ENCODE peak calls at places on chromosomes 1 and 21, in nine cellular contexts. Q, O, V, D, W, B, Z, U and F are unnamed samples.

GRCh38 chr1:226121587-226122400 is 59.3 kb downstream of the H3-3A start:
- DNase-seq in U (no peak), O (peak), Z (peak), Q (peak), V (no peak), D (no peak), W (no peak), B (no peak), F (no peak)

GRCh38 chr1:56676571-56677035 is 31.5 kb downstream of the PRKAA2 start:
- DNase-seq in O (no peak), U (peak), Q (peak), B (no peak), D (no peak), W (no peak), V (peak), Z (no peak), F (no peak)

GRCh38 chr1:85359874-85360708 is 83.7 kb upstream of the BCL10 start:
- DNase-seq in Z (no peak), O (no peak), U (no peak), B (no peak), D (no peak), W (no peak), Q (peak), V (no peak), F (no peak)

GRCh38 chr21:37915516-37915915 is 741 bp downstream of the KCNJ6 start:
- DNase-seq in Q (no peak), O (no peak), U (no peak), V (no peak), D (no peak), B (no peak), Z (no peak), W (no peak), F (no peak)

GRCh38 chr1:89953072-89953626 is 41.8 kb upstream of the ZNF326 start:
- DNase-seq in W (no peak), V (peak), O (no peak), Q (peak), D (peak), Z (no peak), U (peak), B (no peak), F (no peak)

GRCh38 chr1:55078470-55078869 is 39.1 kb downstream of the PCSK9 start:
- DNase-seq in Q (no peak), V (no peak), W (no peak), D (no peak), Z (no peak), U (no peak), B (no peak), O (no peak), F (no peak)

GRCh38 chr1:70855203-70855602 is 192.4 kb downstream of the PTGER3 start:
- DNase-seq in V (no peak), Q (no peak), B (no peak), Z (no peak), D (no peak), W (no peak), U (no peak), O (no peak), F (no peak)

GRCh38 chr1:206442101-206442500 is 28.2 kb upstream of the IKBKE start:
- DNase-seq in W (no peak), B (no peak), D (no peak), U (peak), V (no peak), Z (no peak), Q (peak), O (no peak), F (no peak)

GRCh38 chr1:21510113-21510493 is 880 bp downstream of the ALPL start:
- DNase-seq in Q (no peak), W (no peak), D (no peak), V (no peak), O (no peak), Z (no peak), B (no peak), U (no peak), F (no peak)

GRCh38 chr21:36125513-36126121 is 9.3 kb upstream of the CBR3 start:
- DNase-seq in Q (peak), Z (peak), D (no peak), W (no peak), V (no peak), O (peak), U (peak), B (no peak), F (no peak)

GRCh38 chr1:26290061-26290415 is 10.2 kb downstream of the SH3BGRL3 start:
- DNase-seq in O (no peak), B (no peak), Z (no peak), Q (no peak), V (no peak), W (no peak), D (no peak), U (no peak), F (no peak)

GRCh38 chr1:4676258-4676657 is 21.8 kb downstream of the AJAP1 start:
- DNase-seq in Q (no peak), Z (no peak), V (no peak), W (no peak), O (no peak), U (no peak), B (no peak), D (no peak), F (no peak)

GRCh38 chr1:6330410-6330827 is 63.1 kb downstream of the ACOT7 start:
- DNase-seq in V (peak), D (no peak), Z (peak), U (peak), Q (no peak), W (no peak), B (no peak), O (no peak), F (no peak)

GRCh38 chr1:5812295-5812694 is 179.9 kb downstream of the NPHP4 start:
- DNase-seq in V (no peak), U (no peak), B (no peak), Z (no peak), Q (no peak), W (no peak), O (no peak), D (no peak), F (no peak)

GRCh38 chr21:44579056-44579832 is 1.2 kb downstream of the KRTAP10-5 start:
- DNase-seq in Z (no peak), W (no peak), V (no peak), Q (no peak), D (no peak), U (no peak), B (no peak), O (no peak), F (peak)

GRCh38 chr1:233304489-233305102 is 9.1 kb upstream of the PCNX2 start:
- DNase-seq in U (no peak), Z (no peak), D (no peak), B (no peak), V (no peak), W (no peak), Q (peak), O (no peak), F (no peak)

GRCh38 chr1:155309423-155310021 is 856 bp downstream of the FDPS start:
- DNase-seq in V (no peak), D (no peak), O (peak), U (no peak), Z (peak), Q (no peak), W (no peak), B (no peak), F (no peak)

DNA sequence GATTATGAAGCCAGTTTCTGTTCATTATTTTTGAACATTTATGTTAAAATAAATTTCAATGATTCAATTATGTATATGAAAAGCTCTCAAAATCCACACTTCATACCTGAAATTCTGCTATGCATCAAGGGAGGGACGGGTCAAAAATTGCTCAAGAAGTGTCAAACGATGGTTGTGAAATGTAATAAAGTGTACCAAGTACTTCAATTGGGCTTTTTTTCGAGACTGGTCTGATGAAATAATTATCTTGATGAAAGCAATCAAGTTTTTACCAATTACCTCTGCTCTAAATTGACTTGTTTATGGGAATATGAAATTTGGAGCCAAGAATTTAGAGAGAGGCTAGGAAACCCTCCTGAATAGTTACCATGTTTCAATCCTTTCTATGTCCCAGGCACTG is 7.9 kb downstream of the OSCP1 start:
- DNase-seq in W (no peak), O (no peak), D (no peak), V (no peak), Z (no peak), B (no peak), U (no peak), Q (no peak), F (no peak)
- H3K4me3 ChIP-seq in W (no peak), O (no peak), D (no peak), V (no peak), Z (no peak), B (no peak), U (no peak), Q (no peak), F (no peak)

DNA sequence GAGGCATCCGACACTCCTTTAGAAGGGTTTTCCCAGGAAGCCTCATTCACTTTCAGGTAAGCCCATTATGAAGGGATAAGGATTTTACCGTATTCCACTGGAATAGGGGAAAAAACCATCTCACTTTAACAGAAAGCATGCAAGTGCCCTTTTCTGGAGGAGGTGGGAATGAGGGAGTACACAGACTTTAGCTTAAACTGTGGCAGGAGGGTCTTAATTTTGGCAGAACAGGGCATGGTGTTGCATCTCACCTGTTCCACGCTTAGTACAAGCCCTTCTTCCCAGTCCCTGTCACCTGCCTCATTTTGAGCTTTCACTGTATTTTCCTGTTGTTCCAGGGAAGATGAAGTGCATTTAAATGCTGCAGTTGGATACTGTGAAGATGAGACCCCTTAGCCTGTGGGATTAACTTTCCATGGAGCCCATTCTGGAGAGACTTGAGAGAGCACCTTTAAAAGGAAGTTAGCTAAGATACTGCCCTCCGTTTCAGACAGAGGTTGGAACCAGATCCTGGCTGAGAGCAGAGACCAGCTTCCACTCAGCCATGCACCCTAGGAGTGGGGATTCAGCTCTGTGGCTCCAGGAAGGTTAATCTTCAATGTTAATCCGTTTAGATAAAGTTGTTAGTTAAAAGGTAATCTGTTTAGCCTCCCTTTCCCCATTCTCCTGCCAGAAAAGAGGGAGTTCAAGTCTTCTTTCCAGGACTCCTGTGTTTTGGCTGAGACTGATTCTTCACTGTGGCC is 42.6 kb downstream of the PBX1 start:
- DNase-seq in V (no peak), D (no peak), Z (no peak), Q (no peak), O (no peak), U (no peak), B (no peak), W (no peak), F (no peak)
- H3K4me3 ChIP-seq in V (peak), D (no peak), Z (no peak), Q (no peak), O (no peak), U (no peak), B (no peak), W (no peak), F (peak)

DNA sequence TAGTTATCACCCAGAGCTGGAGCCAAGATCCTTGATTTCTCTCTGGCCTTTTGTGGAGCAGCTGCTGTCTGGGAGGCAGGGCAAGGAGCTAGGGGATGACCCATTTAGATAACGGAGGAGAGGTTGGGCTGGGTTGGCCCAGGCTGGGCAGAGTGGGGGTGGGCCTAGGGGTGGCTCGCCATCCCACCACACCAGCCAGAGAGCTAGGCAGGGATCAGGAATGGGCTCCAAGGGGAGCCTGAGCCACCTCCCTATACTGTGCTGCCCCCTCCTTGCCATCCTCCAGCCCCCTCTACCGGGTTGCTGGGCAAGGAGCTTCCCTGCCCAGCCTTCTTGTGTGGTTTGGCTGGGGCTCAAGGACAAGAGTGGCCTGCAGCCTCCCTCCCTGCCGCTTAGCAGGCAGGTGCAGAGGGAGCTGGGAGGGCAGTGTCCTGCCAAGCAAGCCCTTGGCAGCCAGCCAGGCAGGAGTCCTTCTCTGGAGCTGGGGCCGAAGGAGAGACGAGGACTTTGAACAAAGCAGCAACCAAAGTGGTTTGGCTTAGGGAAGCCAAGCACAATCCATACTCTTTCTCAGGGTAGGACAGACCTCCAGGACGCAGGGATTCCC is 4.1 kb downstream of the NUAK2 start:
- DNase-seq in U (peak), O (peak), B (no peak), Z (peak), V (no peak), Q (peak), D (no peak), W (no peak), F (no peak)
- H3K4me3 ChIP-seq in U (peak), O (no peak), B (no peak), Z (no peak), V (no peak), Q (no peak), D (no peak), W (no peak), F (no peak)

GRCh38 chr1:151061012-151061401 is 810 bp downstream of the MLLT11 start:
- DNase-seq in V (no peak), D (no peak), Q (no peak), W (no peak), U (peak), Z (no peak), B (peak), O (no peak), F (no peak)
- H3K4me3 ChIP-seq in V (peak), D (no peak), Q (peak), W (peak), U (peak), Z (peak), B (no peak), O (peak), F (no peak)

GRCh38 chr21:32425628-32426027 is 13.1 kb downstream of the EVA1C start:
- DNase-seq in Z (no peak), B (no peak), Q (no peak), V (no peak), U (no peak), D (no peak), O (no peak), W (no peak), F (no peak)

GRCh38 chr21:32427958-32428623 is 15.6 kb downstream of the EVA1C start:
- DNase-seq in U (no peak), Z (no peak), D (no peak), O (no peak), Q (no peak), V (no peak), W (no peak), B (no peak), F (no peak)

GRCh38 chr21:32426066-32426465 is 13.6 kb downstream of the EVA1C start:
- DNase-seq in W (no peak), B (no peak), U (no peak), V (no peak), D (no peak), Z (no peak), Q (no peak), O (no peak), F (no peak)

GRCh38 chr21:32424674-32425073 is 12.2 kb downstream of the EVA1C start:
- DNase-seq in O (no peak), D (no peak), B (no peak), Q (no peak), W (no peak), U (peak), Z (no peak), V (no peak), F (no peak)

DNA sequence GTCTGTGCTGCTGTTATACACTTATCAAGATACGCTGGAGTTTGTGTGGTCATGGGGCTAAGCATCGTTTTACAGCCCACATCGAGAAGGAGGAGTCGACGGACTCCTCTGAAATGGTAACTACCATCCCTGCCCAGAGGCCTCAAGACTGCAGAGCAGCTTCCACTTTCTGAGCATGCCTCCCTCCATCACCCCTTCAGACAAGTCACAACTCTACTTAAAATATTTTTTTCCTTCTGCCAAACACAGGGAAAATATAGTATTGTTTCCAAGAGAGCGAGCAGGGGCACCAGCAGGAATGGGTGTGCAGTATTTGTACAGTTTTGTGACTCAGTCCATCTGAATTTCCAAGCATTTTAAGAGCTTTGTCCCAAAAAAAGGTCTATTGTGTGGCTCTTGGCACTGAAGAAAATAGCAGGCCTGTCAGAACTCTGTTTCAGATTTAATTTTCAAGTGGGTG is 14.1 kb downstream of the EVA1C start:
- DNase-seq in B (no peak), O (no peak), Z (no peak), D (no peak), V (peak), W (no peak), U (peak), Q (no peak), F (no peak)
- H3K4me3 ChIP-seq in B (no peak), O (no peak), Z (no peak), D (no peak), V (no peak), W (no peak), U (peak), Q (no peak), F (no peak)

DNA sequence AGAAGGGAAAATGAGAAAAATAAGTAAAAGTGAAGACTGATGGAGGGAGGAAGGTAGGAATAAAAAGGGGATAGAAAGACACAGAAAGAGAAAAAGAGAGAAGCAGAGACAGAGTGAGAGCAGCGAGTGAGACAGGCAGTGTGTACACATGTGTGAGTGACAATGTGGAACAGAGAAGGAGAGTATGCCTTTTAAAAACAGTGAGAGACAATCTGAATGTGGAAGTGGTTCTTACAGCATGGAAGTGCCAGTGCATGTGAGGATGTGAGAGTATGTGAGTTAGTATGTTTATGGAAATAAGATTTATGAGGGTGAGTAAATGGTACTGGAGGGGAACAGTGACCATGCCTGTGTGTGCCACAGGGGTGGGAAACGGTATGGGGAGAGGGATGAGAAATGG is 1.2 kb downstream of the NEGR1 start:
- DNase-seq in B (no peak), D (no peak), Z (no peak), O (no peak), V (no peak), U (no peak), Q (peak), W (no peak), F (no peak)
- H3K4me3 ChIP-seq in B (peak), D (no peak), Z (peak), O (peak), V (peak), U (peak), Q (no peak), W (no peak), F (peak)